ENCODE peak calls at places on chromosomes 12 and 14, in five cellular contexts. T is upper lobe of left lung, N is thyroid gland, H is H1, D is transverse colon. Q is an unnamed sample.

GRCh38 chr12:26226629-26227375 is 31.4 kb downstream of the SSPN start:
- DNase-seq in D (peak), N (peak), H (peak), T (no peak), Q (peak)

GRCh38 chr14:91305650-91306431 is 61.3 kb upstream of the GPR68 start:
- DNase-seq in T (no peak), N (no peak), D (no peak), H (no peak), Q (no peak)

GRCh38 chr14:69333791-69334337 is 64.2 kb downstream of the ERH start:
- DNase-seq in H (no peak), N (no peak), D (no peak), T (no peak), Q (no peak)

GRCh38 chr12:116426391-116427136 is 132.6 kb upstream of the MAP1LC3B2 start:
- DNase-seq in H (peak), D (peak), N (peak), T (no peak), Q (peak)

GRCh38 chr12:14923944-14924343 is 14.4 kb downstream of the ERP27 start:
- DNase-seq in H (no peak), T (no peak), D (no peak), N (no peak), Q (no peak)

GRCh38 chr14:105528197-105528858 is 1.9 kb downstream of the TMEM121 start:
- DNase-seq in T (peak), H (peak), D (peak), N (peak), Q (peak)

GRCh38 chr12:106248849-106249371 is 1.1 kb upstream of the CKAP4 start:
- DNase-seq in N (no peak), T (peak), D (peak), H (no peak), Q (no peak)

GRCh38 chr12:20189767-20190166 is 178.6 kb upstream of the PDE3A start:
- DNase-seq in T (no peak), N (no peak), D (no peak), H (no peak), Q (no peak)

GRCh38 chr12:49990269-49990668 is 17.5 kb downstream of the AQP6 start:
- DNase-seq in N (no peak), D (no peak), T (no peak), H (no peak), Q (no peak)

GRCh38 chr12:57242329-57242690 is 8.7 kb downstream of the STAC3 start:
- DNase-seq in D (peak), T (no peak), N (peak), H (no peak), Q (peak)

DNA sequence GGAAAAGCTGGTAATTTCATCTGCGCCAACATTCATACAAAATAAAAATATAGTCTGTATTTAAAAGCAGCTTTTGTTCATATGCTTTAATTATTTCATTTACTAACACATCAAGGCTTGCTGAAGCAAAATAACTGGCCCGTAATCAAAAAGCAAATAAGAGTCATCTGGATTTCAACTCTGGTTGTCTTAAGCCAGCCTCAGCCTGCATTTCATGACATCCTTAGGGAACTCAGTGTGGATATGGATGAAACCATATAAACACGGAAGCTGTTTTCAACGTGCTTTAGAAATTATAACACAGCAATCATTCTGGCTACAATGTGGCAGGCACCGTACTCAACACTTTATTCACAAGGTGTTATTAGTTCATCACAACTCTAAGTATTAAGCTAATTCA is 852 bp downstream of the COX16 start:
- DNase-seq in D (no peak), H (no peak), N (no peak), T (no peak), Q (no peak)
- TF ChIP-seq CTCF in D (no peak), H (no peak), N (no peak), T (no peak), Q (no peak)

GRCh38 chr12:113358381-113359132 is at the start of gene PLBD2:
- DNase-seq in T (peak), H (peak), N (peak), D (peak), Q (peak)
- TF ChIP-seq POLR2A in T (no peak), H (no peak), N (peak), D (no peak), Q (peak)

DNA sequence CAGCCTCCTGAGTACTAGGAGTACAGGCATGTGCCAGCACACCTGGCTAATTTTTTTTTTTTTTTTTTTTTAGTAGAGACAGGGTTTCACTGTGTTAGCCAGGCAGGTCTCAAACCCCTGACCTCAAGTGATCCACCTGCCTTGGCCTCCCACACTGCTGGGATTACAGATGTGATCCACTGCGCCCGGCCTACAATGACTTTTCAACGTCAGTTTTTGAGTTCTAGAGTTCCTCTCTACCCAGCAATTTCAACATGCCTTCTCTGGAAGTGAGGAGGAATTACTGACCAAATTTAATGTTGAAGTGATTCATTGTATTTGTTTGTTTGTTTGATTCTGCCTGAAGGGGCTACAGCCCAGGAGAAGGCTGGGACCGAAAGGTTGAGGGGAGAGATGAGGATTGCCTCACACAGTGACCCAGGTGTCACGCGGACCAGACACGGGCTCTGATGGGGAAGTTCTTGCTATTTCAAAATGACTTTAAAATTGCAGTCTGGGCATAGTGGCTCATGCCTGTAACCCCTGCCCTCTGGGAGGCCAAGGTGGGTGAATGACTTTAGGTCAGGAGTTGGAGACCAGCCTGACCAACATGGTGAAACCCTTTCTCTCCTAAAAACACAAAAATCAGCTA is 8.6 kb upstream of the DENR start:
- DNase-seq in H (no peak), T (peak), D (peak), N (no peak), Q (no peak)
- H3K27ac ChIP-seq in H (no peak), T (no peak), D (no peak), N (no peak), Q (no peak)

DNA sequence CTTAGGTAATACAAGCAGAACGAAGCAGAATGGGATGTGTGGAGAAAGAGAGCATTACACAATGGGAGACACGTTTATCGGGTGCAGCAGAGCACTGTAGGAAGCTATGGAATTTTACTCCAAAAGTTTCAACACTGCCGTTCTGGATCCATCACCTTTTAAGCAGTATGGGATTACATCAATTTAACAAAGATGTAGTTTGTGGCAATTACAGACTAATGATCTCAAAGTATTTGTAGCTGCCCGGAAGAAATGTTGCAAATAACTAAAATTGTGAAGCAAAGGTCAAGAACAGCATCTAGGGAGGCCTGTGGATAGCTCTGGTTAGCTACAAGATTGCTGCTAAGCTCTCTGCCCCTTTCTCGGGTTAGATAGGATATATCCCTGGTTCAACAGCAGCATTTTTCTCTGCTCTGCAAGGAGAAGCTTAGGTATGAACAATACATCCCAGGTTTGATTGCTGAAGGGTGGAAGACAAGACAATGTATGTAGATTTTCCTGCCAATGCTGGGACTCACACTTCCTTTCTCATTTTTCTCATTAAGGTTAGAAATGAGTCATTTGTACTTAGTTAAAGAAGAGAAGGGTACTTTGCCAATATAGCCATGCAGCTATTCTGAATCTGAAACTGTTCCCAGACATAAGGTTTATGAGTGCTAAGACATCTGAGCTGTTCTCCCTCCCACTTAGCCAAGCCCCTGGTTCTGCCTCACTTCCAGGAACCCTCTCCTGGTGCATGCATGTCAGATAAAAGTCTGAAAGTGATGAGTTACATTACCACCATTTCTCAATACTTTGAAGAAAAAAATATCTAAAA is 75.0 kb upstream of the HIF1A start:
- DNase-seq in T (no peak), D (no peak), H (no peak), N (peak), Q (no peak)
- TF ChIP-seq CTCF in T (no peak), D (no peak), H (no peak), N (no peak), Q (no peak)

GRCh38 chr12:19129486-19130223 is at the start of gene PLEKHA5:
- DNase-seq in N (peak), T (peak), H (peak), D (peak), Q (peak)
- TF ChIP-seq POLR2A in N (no peak), T (no peak), H (no peak), D (peak), Q (peak)

DNA sequence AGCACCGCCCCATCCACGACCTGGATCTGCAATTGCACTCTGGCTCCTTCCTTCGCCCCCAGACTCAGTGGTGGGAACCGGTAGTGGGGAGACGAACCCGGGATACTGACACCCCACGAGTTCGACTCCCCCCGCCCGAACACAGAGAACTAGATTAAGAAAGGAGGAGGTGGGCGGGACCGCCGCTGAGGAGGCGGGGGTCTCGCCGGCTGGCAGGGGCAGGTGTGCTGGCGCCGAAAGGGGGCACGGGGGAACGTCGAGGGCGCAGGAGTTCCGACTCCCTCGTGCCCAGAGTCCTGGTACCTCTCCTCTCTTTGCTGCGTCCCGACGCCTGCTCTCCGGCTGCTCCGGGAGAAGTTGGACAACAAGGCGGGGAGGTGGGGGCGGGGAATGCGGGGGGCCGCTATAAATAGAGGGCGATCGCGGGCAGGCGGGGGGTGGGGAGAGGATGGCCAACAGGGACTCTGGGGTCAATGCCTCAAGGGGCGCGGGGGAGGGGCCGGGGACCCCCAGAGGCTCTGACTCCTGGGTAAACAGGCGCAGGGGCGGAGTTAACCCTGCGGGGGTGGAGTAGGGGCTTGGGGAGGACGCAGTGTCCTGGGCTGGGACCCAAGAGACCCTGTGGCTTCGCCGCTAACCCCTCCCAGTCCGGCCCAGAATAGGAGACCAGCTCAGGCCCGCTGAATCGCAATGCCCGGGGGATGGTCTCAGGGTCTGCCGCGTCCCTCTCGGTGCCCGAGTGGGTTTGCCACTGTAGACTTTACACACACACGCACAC is 702 bp upstream of the NDRG2 start:
- DNase-seq in N (peak), H (peak), D (peak), T (peak), Q (peak)
- H3K27ac ChIP-seq in N (peak), H (peak), D (peak), T (peak), Q (peak)

GRCh38 chr14:104368751-104369100 is 210.8 kb upstream of the C14orf180 start:
- DNase-seq in T (no peak), N (no peak), H (no peak), D (no peak), Q (peak)

GRCh38 chr14:104371917-104372316 is 207.6 kb upstream of the C14orf180 start:
- DNase-seq in T (no peak), H (no peak), D (no peak), N (no peak), Q (peak)

GRCh38 chr14:104371031-104371430 is 208.5 kb upstream of the C14orf180 start:
- DNase-seq in N (no peak), H (no peak), T (no peak), D (no peak), Q (peak)

GRCh38 chr14:104369208-104369607 is 210.4 kb upstream of the C14orf180 start:
- DNase-seq in T (no peak), D (no peak), H (no peak), N (no peak), Q (no peak)

DNA sequence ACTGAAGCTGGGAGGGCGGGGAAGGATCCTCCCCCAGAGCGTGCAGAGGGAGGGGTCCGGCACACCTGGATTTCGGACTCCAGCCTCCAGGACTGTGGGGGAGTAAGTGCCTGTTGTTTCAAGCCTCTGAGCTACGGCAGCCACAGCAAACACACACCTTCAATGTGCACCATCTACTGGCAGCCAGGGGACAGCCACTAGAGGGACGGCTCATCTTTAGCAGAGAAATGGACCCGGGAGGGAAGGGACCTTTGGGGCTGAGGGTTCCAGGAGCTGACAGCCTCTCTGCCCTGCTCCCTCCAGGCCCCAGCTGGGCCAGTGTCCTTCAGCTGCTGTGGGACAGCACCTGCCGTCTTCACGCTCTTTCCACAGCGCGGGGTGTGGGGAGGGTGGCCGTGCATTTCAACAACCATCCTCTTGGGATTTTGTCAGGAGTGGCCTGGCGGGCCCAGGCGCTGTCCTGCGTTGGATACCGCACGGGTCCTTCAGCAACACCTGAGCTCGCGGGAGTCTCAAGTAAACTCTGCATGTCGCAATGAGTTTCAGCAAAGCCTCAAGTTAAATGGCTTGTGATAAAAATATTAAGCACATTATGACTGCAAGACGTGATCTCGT is 209.2 kb upstream of the C14orf180 start:
- DNase-seq in H (peak), N (peak), D (no peak), T (no peak), Q (no peak)
- TF ChIP-seq CTCF in H (peak), N (no peak), D (peak), T (peak), Q (peak)

DNA sequence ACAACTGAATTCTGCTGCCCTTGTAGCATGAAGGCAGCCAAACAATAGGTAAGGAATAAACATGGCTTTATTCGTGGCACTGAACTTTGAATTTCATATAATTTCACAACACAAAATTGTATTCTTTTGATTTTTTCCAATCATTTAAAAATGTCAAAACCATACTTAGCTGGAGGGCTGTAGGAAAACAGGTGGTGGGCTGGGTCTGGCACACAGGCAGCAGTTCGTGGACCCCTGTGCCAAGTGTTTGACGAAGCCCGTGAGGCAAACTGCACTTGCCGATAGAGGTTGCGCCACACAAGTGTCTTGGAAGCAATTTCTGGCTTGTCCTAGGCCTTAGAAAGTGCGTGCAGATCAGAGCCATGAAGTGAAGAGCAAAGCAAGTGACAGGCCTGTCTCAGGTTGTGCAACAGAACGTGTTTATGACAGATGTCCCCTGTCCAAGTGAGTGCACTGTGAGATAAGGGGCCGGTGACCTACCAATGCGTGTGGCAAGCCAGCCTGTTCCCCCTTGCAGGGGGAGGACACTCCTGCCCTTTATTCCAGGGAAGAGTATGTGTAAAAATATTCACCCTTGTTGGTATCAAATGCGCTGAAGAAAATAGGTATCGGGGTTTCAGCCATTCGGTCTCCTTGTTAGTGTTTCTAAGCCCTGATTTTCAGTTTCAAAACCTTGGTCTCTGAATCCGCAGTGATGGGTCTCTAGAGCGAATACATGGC is 803 bp upstream of the CHPT1 start:
- DNase-seq in D (peak), H (no peak), T (peak), N (peak), Q (peak)
- TF ChIP-seq POLR2A in D (no peak), H (no peak), T (no peak), N (no peak), Q (no peak)

GRCh38 chr12:120686690-120687569 is at the start of gene MLEC:
- DNase-seq in T (peak), D (peak), N (peak), H (peak), Q (peak)

GRCh38 chr12:120686151-120686689 is 729 bp upstream of the MLEC start:
- DNase-seq in D (peak), T (peak), N (peak), H (peak), Q (peak)

GRCh38 chr12:120688527-120689071 is 1.6 kb downstream of the MLEC start:
- DNase-seq in D (peak), H (no peak), N (peak), T (no peak), Q (no peak)

GRCh38 chr12:120689397-120690082 is 2.6 kb downstream of the MLEC start:
- DNase-seq in D (no peak), N (no peak), H (no peak), T (no peak), Q (no peak)

DNA sequence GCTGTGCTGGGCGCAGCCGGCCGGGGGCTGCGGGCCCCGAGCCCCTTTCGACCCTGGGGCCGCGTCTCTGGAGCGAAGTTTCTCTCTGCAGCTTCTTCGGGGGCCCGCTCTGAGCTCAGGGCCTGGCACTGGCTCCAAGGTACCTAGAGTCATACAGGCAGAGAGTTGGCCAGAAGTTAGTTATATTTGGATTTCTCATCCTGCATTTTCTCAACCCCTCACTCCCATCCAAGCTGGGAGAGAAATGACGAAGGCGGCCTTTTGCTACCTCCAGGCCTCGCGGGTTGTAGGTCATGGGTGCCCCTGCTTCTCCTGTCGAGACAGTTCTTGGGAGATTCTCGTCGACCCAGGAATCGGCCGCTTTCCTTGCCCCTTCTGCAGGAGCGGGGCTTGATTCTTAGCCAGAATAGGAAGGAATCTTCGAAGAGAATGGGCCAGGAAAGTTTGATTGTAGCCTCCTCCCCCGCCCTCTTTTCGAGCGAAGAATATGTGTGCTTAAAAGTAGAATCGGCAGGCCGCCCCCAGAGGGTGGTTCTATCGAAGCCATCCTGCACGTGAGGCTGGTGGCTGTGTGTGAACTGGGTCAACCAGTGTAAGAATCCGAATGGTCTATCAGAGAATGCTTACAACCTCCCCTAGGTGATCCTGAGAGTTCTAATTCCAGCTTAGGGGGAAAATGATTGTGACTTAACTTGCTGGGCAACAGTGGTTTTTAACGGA is 781 bp downstream of the MLEC start:
- DNase-seq in H (no peak), N (peak), T (no peak), D (peak), Q (no peak)
- H3K27ac ChIP-seq in H (peak), N (peak), T (peak), D (peak), Q (peak)

GRCh38 chr14:92695562-92695961 is 52.9 kb downstream of the LGMN start:
- DNase-seq in T (no peak), N (no peak), D (no peak), H (no peak), Q (no peak)
- TF ChIP-seq CTCF in T (no peak), N (no peak), D (no peak), H (no peak), Q (no peak)